ENCODE peak calls at places on chromosomes 11 and 22, in four cellular contexts. One of them, this sample, is unnamed.

GRCh38 chr11:90213322-90213721 is 9.5 kb downstream of the CHORDC1 start:
- DNase-seq in HCT116: no peak
- DNase-seq in HepG2: no peak
- DNase-seq in K562: no peak
- DNase-seq in this sample: no peak

GRCh38 chr11:7648264-7648663 is 25.0 kb downstream of the CYB5R2 start:
- DNase-seq in HCT116: no peak
- DNase-seq in HepG2: no peak
- DNase-seq in K562: no peak
- DNase-seq in this sample: no peak

GRCh38 chr11:1706634-1707400 is 9.8 kb downstream of the KRTAP5-6 start:
- DNase-seq in HCT116: no peak
- DNase-seq in HepG2: no peak
- DNase-seq in K562: peak
- DNase-seq in this sample: no peak

GRCh38 chr11:78190871-78191538 is 2.3 kb downstream of the USP35 start:
- DNase-seq in HCT116: no peak
- DNase-seq in HepG2: peak
- DNase-seq in K562: no peak
- DNase-seq in this sample: no peak

GRCh38 chr11:120128392-120129172 is 9.3 kb downstream of the TRIM29 start:
- DNase-seq in HCT116: no peak
- DNase-seq in HepG2: peak
- DNase-seq in K562: no peak
- DNase-seq in this sample: no peak

GRCh38 chr22:35313311-35314121 is 13.8 kb downstream of the TOM1 start:
- DNase-seq in HCT116: no peak
- DNase-seq in HepG2: peak
- DNase-seq in K562: no peak
- DNase-seq in this sample: peak

GRCh38 chr11:20443596-20443995 is 56.1 kb downstream of the PRMT3 start:
- DNase-seq in HCT116: peak
- DNase-seq in HepG2: peak
- DNase-seq in K562: peak
- DNase-seq in this sample: peak

GRCh38 chr11:126870021-126870420 is 130.5 kb downstream of the KIRREL3 start:
- DNase-seq in HCT116: no peak
- DNase-seq in HepG2: no peak
- DNase-seq in K562: no peak
- DNase-seq in this sample: no peak

GRCh38 chr11:119085523-119085878 is 820 bp downstream of the HMBS start:
- DNase-seq in HCT116: no peak
- DNase-seq in HepG2: no peak
- DNase-seq in K562: peak
- DNase-seq in this sample: no peak

GRCh38 chr11:65213322-65214211 is 31.8 kb downstream of the CAPN1 start:
- DNase-seq in HCT116: no peak
- DNase-seq in HepG2: no peak
- DNase-seq in K562: peak
- DNase-seq in this sample: no peak

GRCh38 chr11:101011881-101012280 is 117.7 kb downstream of the PGR start:
- DNase-seq in HCT116: no peak
- DNase-seq in HepG2: no peak
- DNase-seq in K562: no peak
- DNase-seq in this sample: no peak

GRCh38 chr11:73162196-73162740 is 20.1 kb upstream of the FCHSD2 start:
- DNase-seq in HCT116: no peak
- DNase-seq in HepG2: no peak
- DNase-seq in K562: peak
- DNase-seq in this sample: no peak

GRCh38 chr11:36300651-36301050 is 4.6 kb downstream of the PRR5L start:
- DNase-seq in HCT116: no peak
- DNase-seq in HepG2: no peak
- DNase-seq in K562: no peak
- DNase-seq in this sample: no peak

GRCh38 chr22:37240240-37240940 is 3.7 kb downstream of the RAC2 start:
- DNase-seq in HCT116: no peak
- DNase-seq in HepG2: no peak
- DNase-seq in K562: no peak
- DNase-seq in this sample: no peak

GRCh38 chr11:7251836-7252682 is at the start of gene SYT9:
- DNase-seq in HCT116: no peak
- DNase-seq in HepG2: no peak
- DNase-seq in K562: peak
- DNase-seq in this sample: no peak

GRCh38 chr11:109026891-109027489 is 362.1 kb downstream of the DDX10 start:
- DNase-seq in HCT116: no peak
- DNase-seq in HepG2: no peak
- DNase-seq in K562: no peak
- DNase-seq in this sample: no peak

GRCh38 chr11:96110302-96110701 is 186.4 kb upstream of the MTMR2 start:
- DNase-seq in HCT116: no peak
- DNase-seq in HepG2: no peak
- DNase-seq in K562: no peak
- DNase-seq in this sample: no peak

GRCh38 chr22:37880668-37881440 is 25.2 kb upstream of the MICALL1 start:
- DNase-seq in HCT116: no peak
- DNase-seq in HepG2: no peak
- DNase-seq in K562: no peak
- DNase-seq in this sample: no peak

GRCh38 chr11:47590026-47590861 is 3.8 kb downstream of the FAM180B start:
- DNase-seq in HCT116: no peak
- DNase-seq in HepG2: no peak
- DNase-seq in K562: no peak
- DNase-seq in this sample: no peak
- H3K27ac ChIP-seq in HCT116: no peak
- H3K27ac ChIP-seq in HepG2: no peak
- H3K27ac ChIP-seq in K562: no peak
- H3K27ac ChIP-seq in this sample: no peak

GRCh38 chr11:129737535-129738230 is 78.0 kb upstream of the TMEM45B start:
- DNase-seq in HCT116: no peak
- DNase-seq in HepG2: no peak
- DNase-seq in K562: no peak
- DNase-seq in this sample: no peak

GRCh38 chr11:129738242-129738641 is 77.4 kb upstream of the TMEM45B start:
- DNase-seq in HCT116: no peak
- DNase-seq in HepG2: no peak
- DNase-seq in K562: no peak
- DNase-seq in this sample: no peak

GRCh38 chr11:129740877-129741276 is 74.8 kb upstream of the TMEM45B start:
- DNase-seq in HCT116: no peak
- DNase-seq in HepG2: no peak
- DNase-seq in K562: no peak
- DNase-seq in this sample: no peak

GRCh38 chr11:129740125-129740719 is 75.4 kb upstream of the TMEM45B start:
- DNase-seq in HCT116: no peak
- DNase-seq in HepG2: no peak
- DNase-seq in K562: no peak
- DNase-seq in this sample: no peak

DNA sequence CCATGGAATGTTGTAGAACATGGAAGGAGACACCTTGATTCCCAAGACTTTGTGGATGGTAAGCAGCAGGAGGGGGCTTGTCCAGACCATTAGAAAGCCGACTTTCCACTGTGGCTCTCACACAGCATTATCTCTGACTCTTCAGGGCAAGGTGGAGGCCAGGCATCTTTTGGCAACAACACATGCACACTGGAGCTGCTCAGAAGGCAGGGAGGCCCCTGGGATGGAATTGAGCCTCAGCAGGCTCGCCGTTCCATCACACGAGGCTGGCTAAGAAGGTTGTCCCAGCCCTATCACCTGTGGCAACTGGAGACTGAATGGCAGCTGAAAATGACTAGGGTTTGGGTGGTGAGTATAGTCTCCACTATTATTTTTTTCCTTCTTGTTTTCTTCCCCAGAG is 76.3 kb upstream of the TMEM45B start:
- DNase-seq in HCT116: no peak
- DNase-seq in HepG2: no peak
- DNase-seq in K562: no peak
- DNase-seq in this sample: no peak
- TF ChIP-seq TCF7L2 in HCT116: no peak
- TF ChIP-seq TCF7L2 in HepG2: no peak
- TF ChIP-seq TCF7L2 in K562: no peak
- TF ChIP-seq TCF7L2 in this sample: no peak

GRCh38 chr11:3880724-3881123 is 25.3 kb downstream of the STIM1 start:
- DNase-seq in HCT116: no peak
- DNase-seq in HepG2: peak
- DNase-seq in K562: no peak
- DNase-seq in this sample: no peak
- H3K27ac ChIP-seq in HCT116: no peak
- H3K27ac ChIP-seq in HepG2: peak
- H3K27ac ChIP-seq in K562: no peak
- H3K27ac ChIP-seq in this sample: peak

GRCh38 chr11:69131644-69132300 is 24.0 kb upstream of the SMIM38 start:
- DNase-seq in HCT116: peak
- DNase-seq in HepG2: peak
- DNase-seq in K562: peak
- DNase-seq in this sample: peak
- TF ChIP-seq TCF7L2 in HCT116: no peak
- TF ChIP-seq TCF7L2 in HepG2: no peak
- TF ChIP-seq TCF7L2 in K562: no peak
- TF ChIP-seq TCF7L2 in this sample: no peak

DNA sequence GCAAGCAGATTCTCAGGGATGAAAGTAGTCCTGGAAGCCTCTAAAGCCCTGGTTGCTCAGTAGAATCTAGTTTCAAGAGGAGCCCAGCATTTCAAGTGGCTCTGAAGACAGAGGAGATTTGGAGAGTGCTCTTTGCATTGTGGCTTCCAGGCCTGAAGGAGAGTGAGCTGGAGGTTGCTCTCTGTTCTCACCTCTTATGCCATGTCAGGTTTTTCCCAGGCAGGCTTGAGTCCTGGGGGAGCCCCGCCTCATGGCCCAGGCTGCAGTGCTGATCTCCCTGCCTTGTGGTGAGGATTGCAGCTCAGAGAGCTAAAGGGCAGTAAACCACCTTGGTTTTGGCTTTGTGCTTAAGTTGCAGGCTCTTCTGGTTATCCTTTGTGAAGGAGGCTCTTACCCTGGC is 32.8 kb downstream of the RCOR2 start:
- DNase-seq in HCT116: no peak
- DNase-seq in HepG2: no peak
- DNase-seq in K562: no peak
- DNase-seq in this sample: no peak
- H3K27ac ChIP-seq in HCT116: no peak
- H3K27ac ChIP-seq in HepG2: no peak
- H3K27ac ChIP-seq in K562: no peak
- H3K27ac ChIP-seq in this sample: no peak

GRCh38 chr11:62267576-62267975 is 2.4 kb upstream of the SCGB2A2 start:
- DNase-seq in HCT116: no peak
- DNase-seq in HepG2: no peak
- DNase-seq in K562: no peak
- DNase-seq in this sample: no peak

GRCh38 chr11:62273284-62273683 is 3.3 kb downstream of the SCGB2A2 start:
- DNase-seq in HCT116: no peak
- DNase-seq in HepG2: no peak
- DNase-seq in K562: no peak
- DNase-seq in this sample: no peak

GRCh38 chr11:62266558-62266957 is 3.4 kb upstream of the SCGB2A2 start:
- DNase-seq in HCT116: no peak
- DNase-seq in HepG2: no peak
- DNase-seq in K562: no peak
- DNase-seq in this sample: peak

GRCh38 chr11:62267050-62267449 is 2.9 kb upstream of the SCGB2A2 start:
- DNase-seq in HCT116: no peak
- DNase-seq in HepG2: no peak
- DNase-seq in K562: no peak
- DNase-seq in this sample: no peak

DNA sequence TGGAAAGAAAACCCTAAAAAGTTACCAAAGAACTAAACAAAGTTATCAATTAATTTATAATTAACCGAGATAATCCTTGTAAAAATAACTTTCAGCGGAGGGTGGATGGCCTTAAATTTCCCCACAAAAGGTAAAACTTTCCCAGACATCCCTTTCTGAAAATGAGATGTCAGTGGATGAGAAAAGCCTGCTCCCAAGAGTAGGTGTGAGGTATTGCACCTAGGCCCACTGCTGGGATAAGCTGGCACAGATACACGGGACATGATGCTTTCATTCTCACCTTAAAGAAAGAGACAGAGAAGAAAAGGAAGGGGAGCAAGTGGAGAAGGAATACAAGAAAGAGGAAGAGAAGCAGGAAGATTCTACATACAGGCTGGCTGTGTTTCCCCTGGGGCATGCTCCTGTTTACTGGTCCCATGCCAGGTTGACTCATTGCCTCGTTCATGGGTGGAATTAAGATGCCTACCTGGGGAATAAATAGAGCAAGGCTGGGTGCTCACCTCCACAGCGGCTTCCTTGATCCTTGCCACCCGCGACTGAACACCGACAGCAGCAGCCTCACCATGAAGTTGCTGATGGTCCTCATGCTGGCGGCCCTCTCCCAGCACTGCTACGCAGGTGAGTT is at the start of gene SCGB2A2:
- DNase-seq in HCT116: peak
- DNase-seq in HepG2: no peak
- DNase-seq in K562: no peak
- DNase-seq in this sample: no peak
- TF ChIP-seq TCF7L2 in HCT116: no peak
- TF ChIP-seq TCF7L2 in HepG2: no peak
- TF ChIP-seq TCF7L2 in K562: no peak
- TF ChIP-seq TCF7L2 in this sample: no peak

GRCh38 chr22:20158366-20159036 is 7.6 kb upstream of the CCDC188 start:
- DNase-seq in HCT116: no peak
- DNase-seq in HepG2: no peak
- DNase-seq in K562: no peak
- DNase-seq in this sample: no peak

GRCh38 chr22:20157416-20158183 is 6.7 kb upstream of the CCDC188 start:
- DNase-seq in HCT116: no peak
- DNase-seq in HepG2: no peak
- DNase-seq in K562: no peak
- DNase-seq in this sample: no peak

GRCh38 chr22:20156611-20157415 is 6.0 kb upstream of the CCDC188 start:
- DNase-seq in HCT116: peak
- DNase-seq in HepG2: peak
- DNase-seq in K562: peak
- DNase-seq in this sample: peak

GRCh38 chr22:20160041-20160440 is 9.2 kb upstream of the CCDC188 start:
- DNase-seq in HCT116: no peak
- DNase-seq in HepG2: no peak
- DNase-seq in K562: no peak
- DNase-seq in this sample: no peak

GRCh38 chr22:20159088-20159487 is 8.2 kb upstream of the CCDC188 start:
- DNase-seq in HCT116: no peak
- DNase-seq in HepG2: no peak
- DNase-seq in K562: no peak
- DNase-seq in this sample: no peak
- H3K27ac ChIP-seq in HCT116: no peak
- H3K27ac ChIP-seq in HepG2: no peak
- H3K27ac ChIP-seq in K562: no peak
- H3K27ac ChIP-seq in this sample: no peak